ENCODE peak calls at places on chromosome 2, in five cellular contexts. L is brain microvascular endothelial cell, N is astrocyte, X is tibial artery, S is prostate gland. Z is an unnamed sample.

GRCh38 chr2:6441800-6442199 is 423.9 kb downstream of the CMPK2 start:
- DNase-seq in S (no peak), X (no peak), L (no peak), N (peak), Z (no peak)

GRCh38 chr2:73078457-73079411 is 7.2 kb upstream of the SFXN5 start:
- DNase-seq in N (no peak), L (no peak), S (no peak), X (no peak), Z (no peak)

GRCh38 chr2:1503471-1504310 is 90.4 kb downstream of the TPO start:
- DNase-seq in S (no peak), L (no peak), X (peak), N (no peak), Z (no peak)

GRCh38 chr2:232871418-232871834 is 1.4 kb downstream of the SNORC start:
- DNase-seq in L (no peak), S (no peak), X (peak), N (no peak), Z (no peak)

GRCh38 chr2:71694501-71695234 is 241.3 kb downstream of the DYSF start:
- DNase-seq in N (no peak), L (no peak), X (peak), S (no peak), Z (no peak)

GRCh38 chr2:56130463-56131070 is 53.2 kb upstream of the CCDC85A start:
- DNase-seq in S (no peak), N (peak), X (no peak), L (peak), Z (peak)

GRCh38 chr2:40401896-40402295 is 50.0 kb downstream of the SLC8A1 start:
- DNase-seq in X (no peak), S (no peak), L (peak), N (peak), Z (no peak)

GRCh38 chr2:2834530-2835254 is 503.6 kb upstream of the MYT1L start:
- DNase-seq in N (no peak), L (no peak), S (no peak), X (no peak), Z (no peak)

GRCh38 chr2:81195774-81196382 is 891.3 kb upstream of the LRRTM1 start:
- DNase-seq in S (no peak), X (peak), L (no peak), N (no peak), Z (no peak)

GRCh38 chr2:172442072-172442895 is 14.9 kb downstream of the ITGA6 start:
- DNase-seq in S (peak), N (peak), X (no peak), L (peak), Z (peak)

GRCh38 chr2:201484805-201485204 is 33.3 kb downstream of the STRADB start:
- DNase-seq in X (no peak), S (no peak), L (no peak), N (no peak), Z (no peak)

GRCh38 chr2:227406177-227407031 is 18.7 kb upstream of the SCYGR1 start:
- DNase-seq in S (peak), L (peak), X (peak), N (peak), Z (peak)

GRCh38 chr2:50492452-50492851 is 539.5 kb downstream of the NRXN1 start:
- DNase-seq in N (peak), S (peak), X (no peak), L (peak), Z (peak)

GRCh38 chr2:54663424-54664030 is 59.9 kb upstream of the EML6 start:
- DNase-seq in X (no peak), S (no peak), N (no peak), L (no peak), Z (no peak)

GRCh38 chr2:128362186-128362888 is 43.7 kb upstream of the HS6ST1 start:
- DNase-seq in X (peak), L (no peak), S (no peak), N (no peak), Z (no peak)

GRCh38 chr2:215903208-215903607 is 110.1 kb downstream of the MREG start:
- DNase-seq in N (no peak), S (no peak), X (no peak), L (no peak), Z (no peak)

GRCh38 chr2:64238799-64239198 is 94.6 kb upstream of the PELI1 start:
- DNase-seq in L (no peak), S (no peak), X (no peak), N (no peak), Z (no peak)

GRCh38 chr2:107808986-107809385 is 17.7 kb upstream of the RGPD4 start:
- DNase-seq in N (no peak), X (no peak), L (peak), S (no peak), Z (no peak)

GRCh38 chr2:30038419-30038818 is 108.4 kb upstream of the YPEL5 start:
- DNase-seq in X (no peak), S (no peak), L (no peak), N (no peak), Z (no peak)

GRCh38 chr2:46481541-46482193 is 2.3 kb downstream of the TMEM247 start:
- DNase-seq in N (peak), L (peak), S (no peak), X (no peak), Z (no peak)

GRCh38 chr2:28647682-28648081 is 103.9 kb upstream of the PPP1CB start:
- DNase-seq in S (no peak), X (no peak), L (no peak), N (no peak), Z (no peak)

GRCh38 chr2:128604045-128604444 is 285.4 kb upstream of the HS6ST1 start:
- DNase-seq in X (peak), N (no peak), S (no peak), L (no peak), Z (no peak)

GRCh38 chr2:231613054-231613654 is 20.5 kb downstream of the TEX44 start:
- DNase-seq in X (peak), N (no peak), S (no peak), L (no peak), Z (no peak)

GRCh38 chr2:223101340-223102039 is 49.5 kb downstream of the KCNE4 start:
- DNase-seq in S (no peak), X (no peak), L (peak), N (no peak), Z (peak)

GRCh38 chr2:219178377-219179175 is 501 bp downstream of the RETREG2 start:
- DNase-seq in S (peak), L (peak), N (peak), X (no peak), Z (peak)

GRCh38 chr2:122239440-122239839 is 484.0 kb downstream of the TSN start:
- DNase-seq in N (no peak), S (no peak), X (no peak), L (no peak), Z (no peak)

GRCh38 chr2:231370749-231371429 is 24.6 kb upstream of the B3GNT7 start:
- DNase-seq in N (no peak), X (no peak), S (no peak), L (no peak), Z (peak)

GRCh38 chr2:229997565-229997964 is 71.2 kb downstream of the SLC16A14 start:
- DNase-seq in L (no peak), X (no peak), S (no peak), N (no peak), Z (no peak)

GRCh38 chr2:3643371-3644245 is 14.4 kb upstream of the ALLC start:
- DNase-seq in L (no peak), X (peak), S (no peak), N (no peak), Z (no peak)

GRCh38 chr2:3827673-3828575 is 124.5 kb downstream of the DCDC2C start:
- DNase-seq in X (no peak), N (no peak), L (peak), S (peak), Z (peak)

GRCh38 chr2:2846379-2847130 is 515.5 kb upstream of the MYT1L start:
- DNase-seq in S (peak), X (no peak), L (no peak), N (no peak), Z (no peak)

GRCh38 chr2:150485871-150486538 is 1.5 kb downstream of the RND3 start:
- DNase-seq in X (peak), S (peak), N (peak), L (no peak), Z (no peak)

GRCh38 chr2:224442092-224442999 is 40.4 kb upstream of the FAM124B start:
- DNase-seq in N (peak), L (no peak), S (no peak), X (no peak), Z (no peak)
- H3K4me3 ChIP-seq in N (peak), L (peak), S (peak), X (peak), Z (no peak)

GRCh38 chr2:111119847-111120252 is 864 bp upstream of the BCL2L11 start:
- DNase-seq in N (no peak), S (no peak), X (no peak), L (no peak), Z (no peak)
- H3K4me3 ChIP-seq in N (peak), S (peak), X (peak), L (peak), Z (peak)

GRCh38 chr2:85578243-85579180 is 1.1 kb downstream of the VAMP8 start:
- DNase-seq in X (peak), L (no peak), N (no peak), S (no peak), Z (no peak)
- H3K4me3 ChIP-seq in X (peak), L (no peak), N (no peak), S (peak), Z (no peak)

DNA sequence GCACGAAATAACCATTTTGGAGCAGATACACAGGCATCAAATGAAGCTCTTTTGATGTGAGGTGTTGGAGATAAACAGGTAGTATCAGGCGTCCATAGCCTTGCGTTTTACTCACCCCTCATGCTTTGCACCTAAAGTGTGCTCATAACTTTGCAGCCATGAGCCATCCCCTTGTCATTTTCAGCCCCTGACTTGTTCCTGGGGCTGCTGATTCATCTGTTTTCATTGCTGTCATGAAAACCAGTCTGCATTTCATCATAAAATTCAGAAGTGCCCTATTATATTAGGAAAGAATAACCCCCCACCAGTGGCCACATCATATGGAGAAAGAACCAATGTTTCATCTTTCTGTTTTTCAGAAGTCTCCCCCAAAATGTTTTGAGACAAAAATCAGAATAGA is 329.7 kb upstream of the NRP2 start:
- DNase-seq in X (no peak), L (peak), N (peak), S (no peak), Z (no peak)
- H3K4me3 ChIP-seq in X (no peak), L (no peak), N (no peak), S (no peak), Z (no peak)

GRCh38 chr2:20539776-20540586 is 93.1 kb downstream of the RHOB start:
- DNase-seq in X (no peak), N (no peak), S (no peak), L (no peak), Z (no peak)

GRCh38 chr2:20537423-20538307 is 90.8 kb downstream of the RHOB start:
- DNase-seq in S (no peak), L (no peak), N (no peak), X (no peak), Z (no peak)

GRCh38 chr2:20540587-20541304 is 93.9 kb downstream of the RHOB start:
- DNase-seq in L (no peak), X (no peak), S (peak), N (no peak), Z (no peak)

GRCh38 chr2:20538308-20539132 is 91.6 kb downstream of the RHOB start:
- DNase-seq in N (no peak), S (no peak), L (no peak), X (no peak), Z (no peak)

DNA sequence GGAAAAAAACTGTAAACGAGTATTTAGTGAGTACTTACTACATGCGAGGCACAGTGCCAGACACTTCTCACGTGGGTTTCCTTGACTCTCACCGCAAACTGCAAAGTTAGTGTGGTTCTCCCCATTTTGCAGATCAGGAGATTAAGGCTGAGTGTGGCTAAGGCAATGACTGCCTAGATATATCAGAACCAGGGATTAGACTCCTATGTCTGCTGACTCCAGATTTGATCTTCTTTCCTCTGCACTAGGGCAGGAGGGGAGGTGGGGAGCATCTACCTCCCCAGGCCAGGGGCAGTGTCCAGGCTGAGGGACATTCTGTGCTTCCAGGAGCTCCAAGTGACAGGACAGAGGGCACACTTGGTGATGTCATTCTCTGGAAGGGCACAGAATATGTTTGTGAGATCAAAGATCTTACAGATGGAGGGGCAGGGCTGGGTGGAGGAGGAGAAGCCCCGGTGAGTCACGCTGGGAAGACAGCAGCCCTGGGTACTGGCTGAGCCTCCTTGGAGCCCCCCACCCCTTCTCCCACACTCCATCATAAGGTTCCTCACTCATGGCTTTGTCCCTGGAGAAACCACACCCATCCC is 92.4 kb downstream of the RHOB start:
- DNase-seq in X (peak), S (no peak), N (no peak), L (no peak), Z (no peak)
- H3K4me3 ChIP-seq in X (no peak), S (no peak), N (no peak), L (no peak), Z (no peak)

GRCh38 chr2:10304458-10305253 is 2.0 kb downstream of the HPCAL1 start:
- DNase-seq in N (no peak), S (no peak), X (no peak), L (no peak), Z (no peak)
- H3K4me3 ChIP-seq in N (peak), S (peak), X (peak), L (peak), Z (peak)

GRCh38 chr2:126685629-126686028 is 29.7 kb downstream of the GYPC start:
- DNase-seq in X (no peak), L (no peak), S (no peak), N (no peak), Z (no peak)

GRCh38 chr2:126687503-126687902 is 31.5 kb downstream of the GYPC start:
- DNase-seq in N (no peak), S (no peak), X (no peak), L (no peak), Z (no peak)

GRCh38 chr2:126687086-126687485 is 31.1 kb downstream of the GYPC start:
- DNase-seq in S (no peak), X (no peak), L (no peak), N (no peak), Z (no peak)

GRCh38 chr2:126681505-126681904 is 25.5 kb downstream of the GYPC start:
- DNase-seq in S (no peak), X (no peak), L (no peak), N (no peak), Z (no peak)

DNA sequence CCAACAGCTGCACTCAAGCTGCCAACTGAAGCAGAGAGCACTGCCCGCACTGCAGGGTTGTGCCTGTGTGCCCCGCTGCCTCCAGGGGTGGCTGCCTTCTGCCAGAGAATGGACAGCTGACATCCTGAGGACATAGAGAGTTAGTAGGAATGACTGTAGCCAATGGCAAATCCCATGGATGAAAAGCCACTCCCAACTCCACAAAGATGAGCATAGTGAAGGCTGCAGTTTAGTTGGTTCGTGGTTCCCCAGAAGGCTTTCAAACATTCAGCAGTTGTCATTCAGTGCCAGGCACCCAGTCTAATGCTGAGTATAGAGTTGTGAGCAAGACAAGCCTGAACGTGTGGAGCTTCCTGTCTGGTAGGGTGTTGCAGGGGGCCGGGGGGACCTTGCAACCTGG is 30.3 kb downstream of the GYPC start:
- DNase-seq in S (no peak), L (no peak), X (no peak), N (no peak), Z (no peak)
- H3K4me3 ChIP-seq in S (no peak), L (no peak), X (no peak), N (no peak), Z (no peak)

GRCh38 chr2:204110250-204111183 is 174.0 kb downstream of the ICOS start:
- DNase-seq in N (no peak), S (no peak), X (no peak), L (peak), Z (no peak)
- H3K4me3 ChIP-seq in N (no peak), S (no peak), X (no peak), L (no peak), Z (no peak)

GRCh38 chr2:195805283-195805976 is 148.4 kb downstream of the SLC39A10 start:
- DNase-seq in N (no peak), L (no peak), S (no peak), X (no peak), Z (no peak)
- H3K4me3 ChIP-seq in N (no peak), L (no peak), S (no peak), X (no peak), Z (no peak)

Z was measured in HAP-1.